ENCODE peak calls at places on chromosomes 4 and X, in seven cellular contexts. U is endothelial cell, Y is choroid plexus epithelial cell, W is mesothelial cell of epicardium, K is GM13976, Q is foreskin fibroblast, L is activated B cell treated with CpG ODN at 0.5 μM for 24 hours. G is an unnamed sample.

GRCh38 chr4:177484613-177485021 is 42.4 kb upstream of the AGA start:
- DNase-seq in U (no peak), Y (peak; percentile 84), W (no peak), K (no peak), Q (peak; percentile 86), L (no peak), G (peak; percentile 78)

GRCh38 chr4:105808459-105809041 is 86.7 kb upstream of the NPNT start:
- DNase-seq in U (no peak), Y (peak; percentile 94), W (no peak), K (no peak), Q (peak; percentile 90), L (no peak), G (peak; percentile 73)

GRCh38 chr4:164509951-164510350 is 244.0 kb upstream of the SMIM31 start:
- DNase-seq in U (no peak), Y (no peak), W (no peak), K (no peak), Q (no peak), L (no peak), G (peak; percentile 63)

GRCh38 chr4:160980091-160980490 is 1183.7 kb downstream of the FSTL5 start:
- DNase-seq in U (no peak), Y (no peak), W (no peak), K (no peak), Q (no peak), L (no peak), G (no peak)

GRCh38 chr4:109946120-109946519 is 33.4 kb downstream of the EGF start:
- DNase-seq in U (no peak), Y (no peak), W (no peak), K (no peak), Q (no peak), L (no peak), G (no peak)

GRCh38 chr4:83974111-83974789 is 438.3 kb downstream of the GPAT3 start:
- DNase-seq in U (no peak), Y (no peak), W (no peak), K (no peak), Q (peak; percentile 15), L (no peak), G (peak; percentile 21)

GRCh38 chr4:174225247-174226054 is 58.0 kb downstream of the FBXO8 start:
- DNase-seq in U (no peak), Y (no peak), W (no peak), K (no peak), Q (no peak), L (no peak), G (no peak)

GRCh38 chr4:56183344-56183959 is 203.8 kb downstream of the AASDH start:
- DNase-seq in U (no peak), Y (no peak), W (no peak), K (peak; percentile 17), Q (no peak), L (no peak), G (no peak)

GRCh38 chr4:142402156-142402555 is 443.9 kb downstream of the INPP4B start:
- DNase-seq in U (no peak), Y (no peak), W (no peak), K (no peak), Q (peak; percentile 73), L (no peak), G (peak; percentile 17)

GRCh38 chr4:88219099-88219498 is 60.7 kb upstream of the ABCG2 start:
- DNase-seq in U (no peak), Y (peak; percentile 80), W (no peak), K (peak; percentile 55), Q (peak; percentile 69), L (no peak), G (peak; percentile 52)

GRCh38 chrX:72121381-72121780 is 10.3 kb downstream of the RTL5 start:
- DNase-seq in U (no peak), Y (peak; percentile 71), W (no peak), K (no peak), Q (peak; percentile 81), L (no peak), G (peak; percentile 74)

GRCh38 chr4:89645512-89645911 is 191.4 kb downstream of the SNCA start:
- DNase-seq in U (no peak), Y (no peak), W (no peak), K (no peak), Q (no peak), L (no peak), G (no peak)

GRCh38 chr4:89639395-89639794 is 197.6 kb downstream of the SNCA start:
- DNase-seq in U (no peak), Y (no peak), W (no peak), K (no peak), Q (no peak), L (no peak), G (no peak)

GRCh38 chr4:89641367-89641687 is 195.6 kb downstream of the SNCA start:
- DNase-seq in U (no peak), Y (no peak), W (no peak), K (no peak), Q (no peak), L (no peak), G (no peak)

GRCh38 chr4:89640620-89641366 is 196.2 kb downstream of the SNCA start:
- DNase-seq in U (peak; percentile 70), Y (peak; percentile 74), W (peak; percentile 73), K (no peak), Q (peak; percentile 77), L (no peak), G (peak; percentile 8)
- TF ChIP-seq CTCF in U (peak; percentile 64), Y (peak; percentile 87), W (peak; percentile 34), K (peak; percentile 14), Q (peak; percentile 69), L (no peak), G (no peak)

GRCh38 chrX:74133156-74133796 is 170.7 kb upstream of the ZCCHC13 start:
- DNase-seq in U (peak; percentile 4), Y (peak; percentile 81), W (no peak), K (peak; percentile 52), Q (peak; percentile 70), L (no peak), G (peak; percentile 73)
- TF ChIP-seq CTCF in U (peak; percentile 59), Y (peak; percentile 57), W (peak; percentile 92), K (peak; percentile 51), Q (peak; percentile 19), L (no peak), G (peak; percentile 68)

DNA sequence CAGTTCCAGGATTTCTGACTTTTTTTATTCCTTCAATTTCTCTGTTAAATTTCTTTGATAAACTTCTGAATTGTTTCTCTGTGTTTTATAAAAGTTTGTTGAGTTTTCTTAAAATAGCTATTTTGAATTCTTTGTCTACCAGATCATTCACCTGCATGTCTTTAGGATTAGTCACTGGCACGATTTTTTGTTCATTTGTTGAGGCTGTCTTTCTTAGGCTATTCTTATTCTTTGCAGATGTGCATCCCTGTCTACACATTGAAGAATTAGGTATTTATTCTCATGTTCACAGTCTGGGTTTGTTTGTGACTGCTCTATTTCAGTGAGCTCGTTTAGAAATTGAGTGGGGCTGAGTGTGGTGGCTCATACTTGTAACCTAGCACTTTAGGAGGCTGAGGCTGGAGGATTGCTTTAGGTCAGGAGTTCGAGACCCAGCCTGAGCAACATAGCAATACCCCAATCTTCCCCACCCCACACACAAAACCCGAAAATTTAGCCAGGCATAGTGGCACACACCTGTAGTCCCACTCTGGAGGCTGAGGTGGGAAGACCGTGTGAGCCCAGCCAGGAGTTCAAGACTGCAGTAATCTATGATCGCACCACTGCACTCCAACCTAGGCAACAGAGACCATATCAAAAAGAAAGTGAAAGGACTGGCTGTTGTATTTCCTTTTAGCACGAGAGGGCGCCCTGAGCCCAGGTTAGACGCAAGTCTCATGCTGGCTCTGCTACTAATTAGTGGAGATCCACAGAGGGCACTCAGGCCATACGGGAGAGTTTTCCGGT is 42.0 kb downstream of the F8 start:
- DNase-seq in U (peak; percentile 63), Y (peak; percentile 66), W (peak; percentile 70), K (peak; percentile 64), Q (peak; percentile 75), L (peak; percentile 47), G (peak; percentile 86)
- TF ChIP-seq CTCF in U (no peak), Y (peak; percentile 73), W (peak; percentile 31), K (peak; percentile 73), Q (peak; percentile 48), L (no peak), G (peak; percentile 84)

DNA sequence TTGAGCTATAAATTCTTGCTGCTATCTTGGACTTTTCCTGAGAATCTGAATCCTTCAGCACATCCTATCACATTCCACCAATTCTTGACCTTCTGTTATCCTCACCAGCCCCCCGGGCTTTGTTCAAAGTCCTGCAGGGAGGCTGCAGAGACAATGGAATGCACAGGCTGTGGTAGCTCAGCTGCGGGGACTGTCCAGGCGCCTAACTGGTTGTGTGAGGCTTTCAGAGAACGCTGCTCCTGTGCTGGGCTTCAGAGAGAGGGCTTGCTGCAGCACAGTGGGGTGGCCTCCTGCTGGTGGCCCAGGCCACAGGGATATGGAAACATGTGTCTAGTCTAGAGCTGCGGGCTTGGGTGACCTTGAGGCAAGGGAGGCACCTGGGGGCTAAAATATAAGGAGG is 196.4 kb upstream of the GATB start:
- DNase-seq in U (peak; percentile 34), Y (peak; percentile 28), W (peak; percentile 55), K (no peak), Q (no peak), L (no peak), G (no peak)
- TF ChIP-seq CTCF in U (no peak), Y (peak; percentile 21), W (no peak), K (no peak), Q (peak; percentile 4), L (no peak), G (no peak)